ENCODE peak calls at places on chromosomes 3 and 15, in four cellular contexts. Z is mesendoderm, J is IMR-90, I is ascending aorta. X is an unnamed sample. For H3K27me3, the result is how much of the 10 kb centered on the place peaks cover.

GRCh38 chr15:70437089-70437488 is 326.3 kb downstream of the UACA start:
- DNase-seq in Z (no peak), J (no peak), I (no peak), X (no peak)

GRCh38 chr15:98715890-98716443 is 67.6 kb downstream of the IGF1R start:
- DNase-seq in Z (no peak), J (no peak), I (no peak), X (no peak)

GRCh38 chr3:105822171-105823123 is 46.4 kb downstream of the CBLB start:
- DNase-seq in Z (no peak), J (no peak), I (no peak), X (no peak)

GRCh38 chr15:63872759-63873510 is 39.2 kb upstream of the HERC1 start:
- DNase-seq in Z (peak), J (peak), I (no peak), X (no peak)

GRCh38 chr15:29102911-29103824 is 166.5 kb downstream of the NSMCE3 start:
- DNase-seq in Z (peak), J (no peak), I (no peak), X (no peak)

GRCh38 chr15:80574590-80574989 is 120.5 kb upstream of the ABHD17C start:
- DNase-seq in Z (peak), J (no peak), I (no peak), X (no peak)

GRCh38 chr3:129417354-129417753 is 11.1 kb downstream of the EFCAB12 start:
- DNase-seq in Z (no peak), J (peak), I (peak), X (no peak)

GRCh38 chr3:46456118-46456517 is 8.6 kb downstream of the LTF start:
- DNase-seq in Z (no peak), J (no peak), I (no peak), X (no peak)

GRCh38 chr3:101633186-101633585 is 43.7 kb downstream of the ZBTB11 start:
- DNase-seq in Z (no peak), J (no peak), I (no peak), X (no peak)

GRCh38 chr3:48663489-48664312 is 1.0 kb upstream of the CELSR3 start:
- DNase-seq in Z (peak), J (peak), I (peak), X (peak)

GRCh38 chr3:48661501-48662139 is 1.1 kb downstream of the CELSR3 start:
- DNase-seq in Z (peak), J (peak), I (peak), X (peak)

GRCh38 chr3:48662753-48663488 is at the start of gene CELSR3:
- DNase-seq in Z (peak), J (peak), I (peak), X (peak)

GRCh38 chr3:48662140-48662752 is 440 bp downstream of the CELSR3 start:
- DNase-seq in Z (no peak), J (no peak), I (no peak), X (peak)

GRCh38 chr3:48660800-48661400 is 1.8 kb downstream of the CELSR3 start:
- DNase-seq in Z (no peak), J (no peak), I (no peak), X (no peak)
- H3K4me3 ChIP-seq in Z (no peak), J (peak), I (no peak), X (peak)

DNA sequence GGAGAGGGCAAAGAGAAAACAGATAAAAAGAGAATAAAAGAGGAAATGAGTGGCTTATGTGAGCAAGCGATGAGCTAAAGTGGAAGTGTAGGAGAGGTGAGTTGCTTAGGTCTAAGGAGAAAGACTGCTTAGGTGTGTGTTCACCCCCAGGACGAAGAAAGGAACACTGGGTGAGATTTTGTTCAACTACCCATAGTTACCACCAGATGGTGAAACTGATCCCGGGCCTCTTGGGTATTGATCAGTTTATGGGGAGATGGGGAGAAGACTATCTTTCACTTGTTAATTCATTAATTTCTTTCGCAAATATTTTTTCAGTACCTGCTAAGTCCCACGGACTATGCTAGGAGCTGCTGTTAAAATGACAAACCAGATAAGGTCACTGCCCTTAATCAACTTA is 33.9 kb downstream of the GAP43 start:
- DNase-seq in Z (peak), J (no peak), I (no peak), X (peak)
- H3K27me3 ChIP-seq in Z (under half), J (under half), I (under half), X (under half)

DNA sequence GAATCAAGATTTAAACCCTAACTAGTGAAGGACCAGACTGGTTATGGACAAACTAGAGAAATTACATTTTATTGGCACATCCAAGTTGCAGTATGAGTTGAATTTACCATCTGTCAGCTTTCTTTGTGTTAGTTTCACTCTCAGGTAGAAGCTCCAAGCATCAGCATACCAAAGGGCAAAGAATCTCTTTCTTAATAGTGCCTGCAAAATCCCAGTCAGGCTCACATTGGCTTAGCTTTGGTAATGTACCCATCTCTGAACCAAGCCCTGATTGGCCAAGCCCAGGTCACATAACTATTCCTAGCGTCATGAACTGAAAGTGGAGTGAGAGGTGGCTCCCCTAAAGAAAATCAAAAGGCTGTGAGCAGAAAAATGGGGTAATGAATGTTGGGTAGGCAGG is 66.9 kb downstream of the CCNL1 start:
- DNase-seq in Z (no peak), J (no peak), I (no peak), X (no peak)
- H3K4me3 ChIP-seq in Z (no peak), J (no peak), I (no peak), X (no peak)

DNA sequence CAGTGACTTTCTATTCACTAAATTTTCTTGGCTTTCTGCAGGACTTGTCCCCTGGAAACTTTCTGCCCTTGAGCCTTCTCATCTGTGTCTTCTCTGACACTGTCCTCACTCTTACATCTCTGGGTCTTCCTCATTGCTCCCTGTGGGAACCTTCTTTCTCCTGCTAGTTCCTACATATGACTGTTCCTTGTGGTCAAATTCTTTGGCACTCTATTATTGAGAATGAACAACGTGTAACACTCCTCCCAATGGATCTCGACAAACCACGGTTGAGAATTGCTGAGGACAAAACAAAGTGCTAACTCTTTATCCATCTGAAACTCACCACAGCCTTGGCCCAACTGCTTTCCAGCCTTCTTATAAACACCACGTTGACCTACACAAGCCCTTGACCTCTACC is 3.5 kb upstream of the FAM81A start:
- DNase-seq in Z (no peak), J (no peak), I (no peak), X (no peak)
- H3K27me3 ChIP-seq in Z (under half), J (under half), I (under half), X (under half)

DNA sequence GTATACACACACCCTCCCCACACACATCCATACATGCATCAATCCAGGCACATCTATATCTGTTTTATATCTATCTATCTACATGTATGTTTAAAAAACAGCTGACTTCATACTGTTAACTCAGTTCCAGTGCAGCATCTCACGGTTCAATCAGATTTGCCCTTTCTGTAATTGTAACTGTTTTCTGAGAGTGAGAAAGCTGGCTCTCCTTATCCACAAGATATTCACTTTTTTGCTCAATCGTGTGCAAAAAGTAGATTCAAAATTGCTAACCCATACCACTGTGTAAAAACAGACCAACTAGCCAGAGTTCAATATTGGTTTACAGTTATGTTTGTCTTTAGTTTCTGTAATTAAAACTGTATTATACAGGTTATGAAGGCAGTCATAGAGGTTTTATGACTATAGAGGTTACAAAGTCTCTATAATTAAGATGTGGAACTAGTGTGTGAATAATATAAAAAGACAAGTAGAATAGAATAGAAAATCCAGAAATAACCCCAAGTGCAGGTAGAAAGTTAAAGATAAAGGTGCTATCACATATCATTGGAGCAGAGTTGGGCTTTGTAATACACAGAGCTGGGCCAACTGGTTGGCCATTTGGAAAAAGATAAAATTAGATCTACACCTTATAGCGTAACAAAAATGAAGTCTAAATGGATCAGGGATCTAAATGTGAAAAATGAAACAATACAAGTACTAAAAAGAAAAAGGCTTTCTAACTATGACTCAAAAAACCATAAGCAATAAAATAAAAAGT is 20.1 kb upstream of the MCF2L2 start:
- DNase-seq in Z (no peak), J (no peak), I (no peak), X (no peak)
- H3K4me3 ChIP-seq in Z (peak), J (peak), I (peak), X (peak)

DNA sequence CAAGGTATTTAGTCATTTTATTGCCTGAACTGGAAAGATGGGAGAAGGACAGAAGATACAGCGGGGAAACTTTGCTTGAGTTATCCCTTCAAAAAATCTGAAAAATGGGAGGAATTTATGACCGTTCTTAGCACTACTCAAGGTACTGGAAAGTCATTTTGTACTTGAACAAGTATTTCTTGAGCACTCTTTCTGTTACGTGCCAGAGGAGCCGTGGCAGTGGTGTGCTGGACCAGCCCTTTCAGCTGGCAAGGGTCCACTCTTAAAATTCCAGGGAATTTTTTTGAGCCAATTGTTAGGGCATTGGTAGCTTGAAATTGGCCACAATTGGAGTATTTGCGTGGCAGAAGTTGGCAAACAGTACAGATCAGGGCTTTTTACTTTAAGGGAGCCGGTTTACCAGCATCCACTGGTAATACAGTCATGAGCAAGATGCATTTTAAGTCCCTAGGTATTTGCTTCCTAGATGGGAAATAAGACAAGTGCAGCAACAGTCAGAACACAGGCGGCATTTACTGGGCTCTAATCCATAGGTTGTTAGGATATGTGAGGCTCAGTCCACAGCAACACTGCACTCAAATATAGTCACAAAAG is 145.9 kb upstream of the ST8SIA2 start:
- DNase-seq in Z (no peak), J (no peak), I (no peak), X (no peak)
- H3K27me3 ChIP-seq in Z (under half), J (under half), I (under half), X (under half)

GRCh38 chr15:96411056-96412031 is 80.8 kb downstream of the NR2F2 start:
- DNase-seq in Z (no peak), J (no peak), I (no peak), X (no peak)

GRCh38 chr15:96410175-96411055 is 79.9 kb downstream of the NR2F2 start:
- DNase-seq in Z (peak), J (no peak), I (no peak), X (peak)

GRCh38 chr15:96408591-96409183 is 78.2 kb downstream of the NR2F2 start:
- DNase-seq in Z (no peak), J (no peak), I (no peak), X (peak)

GRCh38 chr15:96407482-96407881 is 77.0 kb downstream of the NR2F2 start:
- DNase-seq in Z (no peak), J (no peak), I (no peak), X (no peak)

DNA sequence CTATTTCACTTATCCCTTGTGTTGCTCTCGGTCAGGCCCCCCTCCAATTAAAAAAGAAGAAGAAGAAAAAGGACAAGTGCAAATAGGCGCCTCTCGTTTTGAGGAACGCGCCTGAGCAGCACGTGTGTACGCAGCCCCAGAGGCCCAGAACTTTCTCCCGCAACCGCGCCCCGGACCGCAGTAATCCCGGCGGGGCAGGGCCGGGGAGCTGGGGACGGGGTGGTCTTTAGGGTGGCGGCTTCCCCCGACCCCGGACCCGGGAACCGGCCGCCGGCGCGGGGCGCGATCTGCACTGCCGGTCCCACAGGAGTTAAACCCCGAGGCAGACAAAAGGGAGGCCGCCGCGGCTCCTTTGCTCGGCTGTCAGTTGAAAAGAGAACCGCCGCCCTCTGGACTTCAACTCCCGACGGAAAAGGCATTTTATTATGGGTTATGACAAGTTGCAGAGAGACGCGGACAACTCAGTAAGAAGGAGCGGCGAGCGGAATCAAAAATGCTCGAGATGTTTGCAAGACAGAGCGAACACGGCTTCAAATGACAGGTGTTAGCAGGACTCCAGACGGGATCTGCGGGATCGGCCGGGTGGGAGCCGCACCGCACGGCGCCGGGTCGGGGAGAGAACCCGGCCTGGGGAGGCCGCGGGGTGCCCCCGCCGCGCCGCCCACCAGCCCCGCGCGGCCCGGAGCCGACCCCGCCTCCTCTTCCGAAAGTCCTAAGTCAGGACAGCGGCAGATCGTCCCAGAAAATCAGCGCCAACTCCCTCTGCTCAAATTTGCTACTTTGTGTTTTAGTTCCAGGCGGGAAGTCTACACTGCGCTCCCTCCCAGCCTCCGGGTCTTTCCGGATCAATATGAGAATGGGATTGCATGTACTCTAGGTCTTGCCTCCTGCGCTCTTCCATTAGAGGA is 79.0 kb downstream of the NR2F2 start:
- DNase-seq in Z (peak), J (peak), I (no peak), X (peak)
- H3K4me3 ChIP-seq in Z (no peak), J (peak), I (peak), X (no peak)

DNA sequence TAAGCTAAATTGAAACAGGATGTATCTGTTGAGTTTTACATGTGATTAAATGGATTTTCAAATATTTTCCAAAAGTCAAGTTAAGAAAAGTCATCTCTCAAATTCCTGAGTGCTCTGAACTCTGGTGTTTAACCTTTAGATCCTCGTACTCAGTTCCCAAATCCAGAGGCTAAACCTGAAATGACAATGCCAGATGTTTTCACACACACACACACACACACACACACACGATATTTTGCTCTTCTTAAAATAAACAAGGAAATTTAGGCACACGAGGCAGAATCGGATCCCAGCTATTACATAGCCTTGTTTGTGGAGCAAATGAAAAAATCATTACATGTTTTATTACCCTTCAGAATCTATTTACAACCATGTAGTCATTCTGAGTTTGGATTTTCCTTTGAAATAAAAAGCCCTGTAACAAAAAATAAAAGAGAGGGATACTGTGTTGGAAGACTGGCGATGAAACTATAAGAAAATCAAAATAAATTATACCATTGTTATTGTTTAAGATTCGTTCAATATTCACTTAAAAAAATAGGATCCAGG is 20.6 kb upstream of the UBE2E1 start:
- DNase-seq in Z (no peak), J (no peak), I (no peak), X (no peak)
- H3K27me3 ChIP-seq in Z (under half), J (under half), I (under half), X (under half)

GRCh38 chr15:73992594-73992898 is 451 bp upstream of the STOML1 start:
- DNase-seq in Z (no peak), J (no peak), I (no peak), X (no peak)
- H3K4me3 ChIP-seq in Z (no peak), J (peak), I (peak), X (no peak)

DNA sequence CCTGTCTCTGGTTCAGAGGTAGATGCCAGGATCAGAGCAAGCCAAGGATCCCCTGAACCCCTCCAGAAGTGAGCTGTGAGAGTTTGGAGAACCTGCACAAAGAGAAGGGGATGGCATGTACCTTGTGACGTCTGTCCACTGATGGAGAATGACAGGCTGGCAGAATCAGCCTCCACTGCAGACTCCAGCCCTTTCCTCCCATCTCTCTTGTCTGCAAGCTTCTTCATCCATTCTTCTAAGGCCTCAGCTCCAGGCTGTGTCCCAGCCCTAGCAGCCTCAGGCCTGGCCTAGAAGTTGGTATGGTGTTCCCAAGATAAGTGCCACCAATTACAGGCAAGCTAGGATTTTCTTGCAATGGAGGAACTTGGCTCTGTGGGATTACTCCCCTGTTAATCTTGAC is 8.6 kb downstream of the GALNT15 start:
- DNase-seq in Z (no peak), J (no peak), I (no peak), X (no peak)
- H3K27me3 ChIP-seq in Z (under half), J (under half), I (under half), X (under half)

X was measured in H7.